ENCODE peak calls at places on chromosomes 13 and 19, in nine cellular contexts. One of them, this sample, is unnamed.
A peak's percentile ranks its signal among the peaks of the same experiment; 100 is the strongest.

GRCh38 chr19:35959968-35960320 is 23.8 kb downstream of the LRFN3 start:
- DNase-seq in H54: no peak
- DNase-seq in H1: no peak
- DNase-seq in testis: no peak
- DNase-seq in heart left ventricle: no peak
- DNase-seq in A549: no peak
- DNase-seq in stomach: no peak
- DNase-seq in Peyer's patch: no peak
- DNase-seq in lower leg skin: no peak
- DNase-seq in this sample: no peak

GRCh38 chr13:35923347-35923746 is 207.8 kb downstream of the DCLK1 start:
- DNase-seq in H1: no peak
- DNase-seq in A549: peak; percentile 19
- DNase-seq in heart left ventricle: no peak
- DNase-seq in H54: peak; percentile 41
- DNase-seq in Peyer's patch: no peak
- DNase-seq in stomach: no peak
- DNase-seq in testis: no peak
- DNase-seq in lower leg skin: no peak
- DNase-seq in this sample: no peak

GRCh38 chr13:23427342-23428182 is 5.9 kb downstream of the SACS start:
- DNase-seq in A549: peak; percentile 79
- DNase-seq in heart left ventricle: no peak
- DNase-seq in H1: no peak
- DNase-seq in H54: peak; percentile 41
- DNase-seq in lower leg skin: no peak
- DNase-seq in Peyer's patch: no peak
- DNase-seq in stomach: peak; percentile 43
- DNase-seq in testis: peak; percentile 33
- DNase-seq in this sample: no peak

GRCh38 chr19:17755977-17756670 is 4.8 kb downstream of the FCHO1 start:
- DNase-seq in H54: no peak
- DNase-seq in lower leg skin: no peak
- DNase-seq in testis: peak; percentile 90
- DNase-seq in Peyer's patch: no peak
- DNase-seq in A549: peak; percentile 82
- DNase-seq in H1: no peak
- DNase-seq in heart left ventricle: no peak
- DNase-seq in stomach: peak; percentile 78
- DNase-seq in this sample: peak; percentile 71

GRCh38 chr13:39311619-39312018 is 273.4 kb downstream of the NHLRC3 start:
- DNase-seq in testis: no peak
- DNase-seq in H54: no peak
- DNase-seq in H1: no peak
- DNase-seq in A549: no peak
- DNase-seq in heart left ventricle: no peak
- DNase-seq in stomach: no peak
- DNase-seq in Peyer's patch: no peak
- DNase-seq in lower leg skin: no peak
- DNase-seq in this sample: no peak

GRCh38 chr13:91986771-91987515 is 588.5 kb downstream of the GPC5 start:
- DNase-seq in H54: no peak
- DNase-seq in testis: no peak
- DNase-seq in A549: no peak
- DNase-seq in H1: no peak
- DNase-seq in Peyer's patch: no peak
- DNase-seq in lower leg skin: no peak
- DNase-seq in heart left ventricle: no peak
- DNase-seq in stomach: no peak
- DNase-seq in this sample: no peak

GRCh38 chr13:46015374-46015773 is 37.2 kb downstream of the ZC3H13 start:
- DNase-seq in lower leg skin: no peak
- DNase-seq in heart left ventricle: no peak
- DNase-seq in testis: no peak
- DNase-seq in H1: no peak
- DNase-seq in stomach: no peak
- DNase-seq in H54: no peak
- DNase-seq in A549: no peak
- DNase-seq in Peyer's patch: no peak
- DNase-seq in this sample: no peak

GRCh38 chr19:31885280-31885853 is 460.0 kb upstream of the ZNF507 start:
- DNase-seq in testis: no peak
- DNase-seq in H1: no peak
- DNase-seq in heart left ventricle: no peak
- DNase-seq in H54: no peak
- DNase-seq in Peyer's patch: no peak
- DNase-seq in A549: no peak
- DNase-seq in lower leg skin: no peak
- DNase-seq in stomach: no peak
- DNase-seq in this sample: no peak

GRCh38 chr19:6239401-6239844 is 40.4 kb downstream of the MLLT1 start:
- DNase-seq in stomach: peak; percentile 66
- DNase-seq in lower leg skin: no peak
- DNase-seq in heart left ventricle: no peak
- DNase-seq in H1: no peak
- DNase-seq in testis: no peak
- DNase-seq in A549: no peak
- DNase-seq in Peyer's patch: no peak
- DNase-seq in H54: no peak
- DNase-seq in this sample: peak; percentile 2

GRCh38 chr13:50400930-50401553 is 385.8 kb downstream of the KCNRG start:
- DNase-seq in stomach: no peak
- DNase-seq in A549: no peak
- DNase-seq in testis: no peak
- DNase-seq in Peyer's patch: no peak
- DNase-seq in H54: peak; percentile 10
- DNase-seq in heart left ventricle: no peak
- DNase-seq in lower leg skin: no peak
- DNase-seq in H1: no peak
- DNase-seq in this sample: no peak

GRCh38 chr13:37173214-37173613 is 67.8 kb upstream of the CSNK1A1L start:
- DNase-seq in heart left ventricle: no peak
- DNase-seq in H1: no peak
- DNase-seq in Peyer's patch: no peak
- DNase-seq in testis: no peak
- DNase-seq in lower leg skin: no peak
- DNase-seq in A549: no peak
- DNase-seq in H54: no peak
- DNase-seq in stomach: no peak
- DNase-seq in this sample: no peak

GRCh38 chr19:45771331-45771933 is 2.4 kb upstream of the SIX5 start:
- DNase-seq in H1: no peak
- DNase-seq in lower leg skin: no peak
- DNase-seq in H54: no peak
- DNase-seq in stomach: peak; percentile 40
- DNase-seq in Peyer's patch: no peak
- DNase-seq in heart left ventricle: peak; percentile 73
- DNase-seq in A549: no peak
- DNase-seq in testis: no peak
- DNase-seq in this sample: no peak

GRCh38 chr19:45901432-45901903 is 945 bp downstream of the MYPOP start:
- DNase-seq in testis: no peak
- DNase-seq in lower leg skin: no peak
- DNase-seq in Peyer's patch: no peak
- DNase-seq in heart left ventricle: no peak
- DNase-seq in A549: no peak
- DNase-seq in stomach: peak; percentile 44
- DNase-seq in H1: no peak
- DNase-seq in H54: no peak
- DNase-seq in this sample: no peak

DNA sequence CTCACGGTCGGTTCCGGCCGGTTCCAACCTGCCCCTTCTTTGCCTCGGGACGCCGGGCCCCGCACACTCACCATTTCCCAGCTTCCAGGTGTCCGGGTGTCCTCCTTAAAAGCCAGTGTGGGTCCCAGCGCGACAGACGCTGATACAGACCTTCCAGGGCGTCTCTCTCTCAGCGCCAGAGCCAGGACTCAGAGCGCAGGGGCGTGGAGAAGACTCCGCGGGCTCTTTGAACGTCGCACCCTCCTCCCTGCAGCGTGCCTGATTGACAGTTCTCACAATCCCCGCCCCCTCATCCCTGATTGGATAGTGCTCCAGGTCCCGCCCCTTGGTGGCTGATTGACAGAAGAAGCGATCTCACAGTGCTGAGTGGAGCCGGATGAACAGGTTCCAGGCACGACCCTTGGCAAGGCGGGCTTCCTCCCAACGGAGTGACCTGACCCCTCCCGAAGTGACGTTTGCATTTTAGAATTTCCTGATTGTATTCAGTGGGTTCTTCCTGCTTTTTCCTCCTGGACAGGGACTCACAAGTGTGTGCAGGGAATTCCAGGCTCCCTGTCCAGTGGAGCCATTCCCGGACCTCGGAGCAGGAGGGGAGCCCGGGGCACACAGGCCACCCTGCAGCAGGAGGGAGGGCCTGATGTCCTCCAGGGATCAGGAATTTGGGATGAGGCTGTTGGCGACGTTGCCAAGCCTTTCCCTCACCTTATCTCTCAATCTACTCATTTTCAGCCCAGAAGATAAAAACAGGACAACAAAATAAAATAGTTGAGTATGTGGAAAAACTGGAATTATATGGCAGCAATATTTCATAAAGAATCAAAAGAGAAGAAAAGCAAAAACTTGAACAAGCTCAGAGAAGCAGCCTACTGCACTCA is at the start of gene ZNF823:
- DNase-seq in H1: peak; percentile 94
- DNase-seq in lower leg skin: peak; percentile 100
- DNase-seq in A549: peak; percentile 95
- DNase-seq in H54: peak; percentile 81
- DNase-seq in heart left ventricle: peak; percentile 98
- DNase-seq in Peyer's patch: peak; percentile 99
- DNase-seq in testis: peak; percentile 100
- DNase-seq in stomach: peak; percentile 100
- DNase-seq in this sample: peak; percentile 80
- TF ChIP-seq POLR2A in H1: no peak
- TF ChIP-seq POLR2A in lower leg skin: no peak
- TF ChIP-seq POLR2A in A549: peak; percentile 19
- TF ChIP-seq POLR2A in H54: peak; percentile 58
- TF ChIP-seq POLR2A in heart left ventricle: no peak
- TF ChIP-seq POLR2A in Peyer's patch: peak; percentile 96
- TF ChIP-seq POLR2A in testis: peak; percentile 54
- TF ChIP-seq POLR2A in stomach: no peak
- TF ChIP-seq POLR2A in this sample: no peak

GRCh38 chr13:19567820-19568534 is 6.6 kb upstream of the TPTE2 start:
- DNase-seq in testis: no peak
- DNase-seq in A549: no peak
- DNase-seq in stomach: no peak
- DNase-seq in heart left ventricle: no peak
- DNase-seq in H54: no peak
- DNase-seq in Peyer's patch: no peak
- DNase-seq in H1: no peak
- DNase-seq in lower leg skin: no peak
- DNase-seq in this sample: no peak
- TF ChIP-seq POLR2A in testis: no peak
- TF ChIP-seq POLR2A in A549: no peak
- TF ChIP-seq POLR2A in stomach: no peak
- TF ChIP-seq POLR2A in heart left ventricle: no peak
- TF ChIP-seq POLR2A in H54: no peak
- TF ChIP-seq POLR2A in Peyer's patch: no peak
- TF ChIP-seq POLR2A in H1: no peak
- TF ChIP-seq POLR2A in lower leg skin: no peak
- TF ChIP-seq POLR2A in this sample: no peak

GRCh38 chr13:88285329-88285728 is 614.2 kb downstream of the SLITRK5 start:
- DNase-seq in heart left ventricle: no peak
- DNase-seq in H1: no peak
- DNase-seq in lower leg skin: no peak
- DNase-seq in H54: no peak
- DNase-seq in A549: no peak
- DNase-seq in Peyer's patch: no peak
- DNase-seq in testis: no peak
- DNase-seq in stomach: no peak
- DNase-seq in this sample: no peak

DNA sequence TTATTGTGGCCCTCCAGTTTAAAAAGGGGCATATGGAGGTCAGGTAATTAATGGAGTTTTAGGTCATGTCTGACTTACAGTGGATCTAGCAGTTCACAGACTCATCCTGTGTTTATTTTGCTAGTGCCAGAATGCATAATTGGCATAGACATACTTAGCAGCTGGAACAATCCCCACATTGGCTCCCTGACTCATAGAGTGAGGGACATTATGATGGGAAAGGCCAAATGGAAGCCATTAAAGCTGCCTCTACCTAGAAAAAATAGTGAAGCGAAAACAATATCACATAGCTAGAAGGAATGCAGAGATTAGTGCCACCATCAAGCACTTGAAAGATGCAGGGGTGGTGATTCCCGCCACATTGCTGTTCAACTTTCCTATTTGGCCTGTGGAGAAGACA is 610.7 kb downstream of the SLITRK5 start:
- DNase-seq in H54: no peak
- DNase-seq in heart left ventricle: no peak
- DNase-seq in lower leg skin: no peak
- DNase-seq in H1: no peak
- DNase-seq in testis: no peak
- DNase-seq in Peyer's patch: no peak
- DNase-seq in A549: no peak
- DNase-seq in stomach: no peak
- DNase-seq in this sample: no peak
- TF ChIP-seq POLR2A in H54: no peak
- TF ChIP-seq POLR2A in heart left ventricle: no peak
- TF ChIP-seq POLR2A in lower leg skin: no peak
- TF ChIP-seq POLR2A in H1: no peak
- TF ChIP-seq POLR2A in testis: no peak
- TF ChIP-seq POLR2A in Peyer's patch: no peak
- TF ChIP-seq POLR2A in A549: no peak
- TF ChIP-seq POLR2A in stomach: no peak
- TF ChIP-seq POLR2A in this sample: no peak

GRCh38 chr19:41222240-41222639 is 3.2 kb downstream of the AXL start:
- DNase-seq in stomach: no peak
- DNase-seq in heart left ventricle: peak; percentile 49
- DNase-seq in A549: no peak
- DNase-seq in testis: peak; percentile 27
- DNase-seq in Peyer's patch: no peak
- DNase-seq in H1: no peak
- DNase-seq in lower leg skin: no peak
- DNase-seq in H54: no peak
- DNase-seq in this sample: no peak

GRCh38 chr19:41219924-41220567 is 1.0 kb downstream of the AXL start:
- DNase-seq in A549: peak; percentile 59
- DNase-seq in H1: no peak
- DNase-seq in H54: no peak
- DNase-seq in testis: peak; percentile 57
- DNase-seq in lower leg skin: no peak
- DNase-seq in Peyer's patch: no peak
- DNase-seq in heart left ventricle: peak; percentile 73
- DNase-seq in stomach: no peak
- DNase-seq in this sample: no peak

GRCh38 chr19:41218615-41219507 is at the start of gene AXL:
- DNase-seq in stomach: peak; percentile 39
- DNase-seq in Peyer's patch: peak; percentile 61
- DNase-seq in A549: peak; percentile 90
- DNase-seq in H1: peak; percentile 78
- DNase-seq in H54: peak; percentile 87
- DNase-seq in testis: peak; percentile 83
- DNase-seq in lower leg skin: peak; percentile 84
- DNase-seq in heart left ventricle: peak; percentile 86
- DNase-seq in this sample: no peak

GRCh38 chr19:41223431-41224234 is 4.6 kb downstream of the AXL start:
- DNase-seq in testis: no peak
- DNase-seq in heart left ventricle: peak; percentile 5
- DNase-seq in A549: peak; percentile 86
- DNase-seq in H54: peak; percentile 93
- DNase-seq in lower leg skin: no peak
- DNase-seq in stomach: no peak
- DNase-seq in H1: peak; percentile 84
- DNase-seq in Peyer's patch: no peak
- DNase-seq in this sample: no peak

GRCh38 chr19:41221514-41222205 is 2.6 kb downstream of the AXL start:
- DNase-seq in H54: no peak
- DNase-seq in lower leg skin: no peak
- DNase-seq in testis: no peak
- DNase-seq in heart left ventricle: peak; percentile 38
- DNase-seq in stomach: no peak
- DNase-seq in H1: no peak
- DNase-seq in Peyer's patch: no peak
- DNase-seq in A549: no peak
- DNase-seq in this sample: no peak
- TF ChIP-seq POLR2A in H54: no peak
- TF ChIP-seq POLR2A in lower leg skin: no peak
- TF ChIP-seq POLR2A in testis: no peak
- TF ChIP-seq POLR2A in heart left ventricle: no peak
- TF ChIP-seq POLR2A in stomach: no peak
- TF ChIP-seq POLR2A in H1: no peak
- TF ChIP-seq POLR2A in Peyer's patch: no peak
- TF ChIP-seq POLR2A in A549: no peak
- TF ChIP-seq POLR2A in this sample: no peak

This sample was measured in GM12891.